ENCODE peak calls at places on chromosomes 7 and 10, in seven cellular contexts. M is left cardiac atrium; B is effector CD4-positive, alpha-beta T cell; Z is naive thymus-derived CD8-positive, alpha-beta T cell; O is NCI-H1105 treated with DMSO at 0.1 percent for 48 hours; K is HCT116; N is T-helper 1 cell. E is an unnamed sample.

GRCh38 chr7:151839511-151839921 is 37.4 kb downstream of the PRKAG2 start:
- DNase-seq in M (no peak), B (no peak), Z (no peak), O (no peak), K (no peak), N (no peak), E (no peak)

GRCh38 chr10:128985036-128985435 is 482.0 kb upstream of the MGMT start:
- DNase-seq in M (no peak), B (no peak), Z (no peak), O (no peak), K (no peak), N (no peak), E (no peak)

GRCh38 chr10:61765176-61766087 is 102.7 kb downstream of the CABCOCO1 start:
- DNase-seq in M (no peak), B (no peak), Z (peak), O (no peak), K (no peak), N (no peak), E (no peak)

GRCh38 chr10:52146766-52147165 is 167.3 kb upstream of the DKK1 start:
- DNase-seq in M (no peak), B (no peak), Z (no peak), O (no peak), K (no peak), N (no peak), E (no peak)

GRCh38 chr10:74994714-74995308 is 116.6 kb upstream of the SAMD8 start:
- DNase-seq in M (no peak), B (no peak), Z (no peak), O (peak), K (no peak), N (no peak), E (peak)

GRCh38 chr10:103759100-103759781 is 96.1 kb downstream of the SH3PXD2A start:
- DNase-seq in M (no peak), B (no peak), Z (peak), O (no peak), K (no peak), N (no peak), E (no peak)

GRCh38 chr10:45261243-45261775 is 54.1 kb downstream of the OR13A1 start:
- DNase-seq in M (no peak), B (no peak), Z (no peak), O (no peak), K (no peak), N (no peak), E (no peak)

GRCh38 chr7:30922596-30922995 is 10.9 kb downstream of the AQP1 start:
- DNase-seq in M (peak), B (no peak), Z (no peak), O (no peak), K (no peak), N (no peak), E (no peak)

GRCh38 chr7:38830826-38831225 is 78.2 kb downstream of the VPS41 start:
- DNase-seq in M (no peak), B (no peak), Z (no peak), O (no peak), K (no peak), N (no peak), E (no peak)

GRCh38 chr10:4953405-4953804 is 9.8 kb upstream of the AKR1C1 start:
- DNase-seq in M (no peak), B (no peak), Z (no peak), O (no peak), K (no peak), N (no peak), E (no peak)

GRCh38 chr7:54882694-54883093 is 123.7 kb upstream of the SEC61G start:
- DNase-seq in M (no peak), B (no peak), Z (no peak), O (no peak), K (no peak), N (no peak), E (no peak)

GRCh38 chr7:33854951-33855350 is 50.4 kb upstream of the BMPER start:
- DNase-seq in M (no peak), B (no peak), Z (no peak), O (no peak), K (no peak), N (no peak), E (no peak)